ENCODE peak calls at places on chromosomes 2 and 18, in five cellular contexts. W is HepG2, O is tibial nerve, A is ovary, L is transverse colon. N is an unnamed sample. For H3K4me1, the result is how much of the 10 kb centered on the place peaks cover.

GRCh38 chr18:10170375-10170774 is 256.6 kb downstream of the VAPA start:
- DNase-seq in W (no peak), O (no peak), A (no peak), L (no peak), N (no peak)

GRCh38 chr18:79525556-79526467 is 130.1 kb downstream of the NFATC1 start:
- DNase-seq in L (peak), A (peak), W (no peak), O (peak), N (peak)

GRCh38 chr2:141728886-141729285 is 401.9 kb downstream of the LRP1B start:
- DNase-seq in O (no peak), L (no peak), A (no peak), W (no peak), N (no peak)

GRCh38 chr2:172234716-172235661 is 132.3 kb upstream of the DLX2 start:
- DNase-seq in W (peak), L (peak), A (no peak), O (no peak), N (no peak)

GRCh38 chr2:144402282-144402681 is 117.6 kb downstream of the ZEB2 start:
- DNase-seq in A (peak), O (no peak), L (no peak), W (no peak), N (no peak)

GRCh38 chr2:209368924-209369323 is 54.9 kb upstream of the MAP2 start:
- DNase-seq in W (peak), A (no peak), O (no peak), L (peak), N (no peak)

GRCh38 chr2:238231251-238231793 is 8.5 kb downstream of the HES6 start:
- DNase-seq in L (peak), W (no peak), A (peak), O (peak), N (peak)

GRCh38 chr2:160375802-160376469 is 117.7 kb downstream of the RBMS1 start:
- DNase-seq in O (no peak), L (no peak), W (no peak), A (no peak), N (no peak)

GRCh38 chr2:238166391-238167343 is 7.9 kb downstream of the ERFE start:
- DNase-seq in O (no peak), A (no peak), L (no peak), W (no peak), N (no peak)

GRCh38 chr2:182077451-182078142 is 91.9 kb downstream of the PPP1R1C start:
- DNase-seq in W (peak), O (no peak), L (peak), A (no peak), N (no peak)

GRCh38 chr2:238573065-238573778 is 146.5 kb downstream of the ASB1 start:
- DNase-seq in A (no peak), W (peak), L (no peak), O (no peak), N (no peak)

GRCh38 chr18:40708726-40709125 is 1246.3 kb upstream of the PIK3C3 start:
- DNase-seq in W (no peak), O (no peak), L (no peak), A (no peak), N (no peak)

GRCh38 chr18:21468514-21469164 is 131.9 kb downstream of the ESCO1 start:
- DNase-seq in O (no peak), A (no peak), W (no peak), L (no peak), N (no peak)

GRCh38 chr2:64943387-64944150 is 45.6 kb upstream of the SLC1A4 start:
- DNase-seq in O (no peak), W (peak), A (peak), L (no peak), N (peak)

GRCh38 chr2:230779141-230779523 is 66.5 kb downstream of the CAB39 start:
- DNase-seq in W (no peak), L (no peak), A (no peak), O (no peak), N (no peak)
- H3K4me1 ChIP-seq in W (under half), L (under half), A (under half), O (under half), N (half or more)

GRCh38 chr2:231661422-231662027 is 46.8 kb upstream of the PTMA start:
- DNase-seq in L (no peak), W (no peak), O (no peak), A (no peak), N (no peak)

GRCh38 chr2:231663458-231664290 is 44.7 kb upstream of the PTMA start:
- DNase-seq in W (no peak), O (no peak), L (no peak), A (no peak), N (no peak)

GRCh38 chr2:231660860-231661259 is 47.5 kb upstream of the PTMA start:
- DNase-seq in O (no peak), W (peak), L (no peak), A (no peak), N (no peak)

GRCh38 chr2:231662811-231663457 is 45.4 kb upstream of the PTMA start:
- DNase-seq in O (no peak), W (no peak), A (no peak), L (no peak), N (no peak)

DNA sequence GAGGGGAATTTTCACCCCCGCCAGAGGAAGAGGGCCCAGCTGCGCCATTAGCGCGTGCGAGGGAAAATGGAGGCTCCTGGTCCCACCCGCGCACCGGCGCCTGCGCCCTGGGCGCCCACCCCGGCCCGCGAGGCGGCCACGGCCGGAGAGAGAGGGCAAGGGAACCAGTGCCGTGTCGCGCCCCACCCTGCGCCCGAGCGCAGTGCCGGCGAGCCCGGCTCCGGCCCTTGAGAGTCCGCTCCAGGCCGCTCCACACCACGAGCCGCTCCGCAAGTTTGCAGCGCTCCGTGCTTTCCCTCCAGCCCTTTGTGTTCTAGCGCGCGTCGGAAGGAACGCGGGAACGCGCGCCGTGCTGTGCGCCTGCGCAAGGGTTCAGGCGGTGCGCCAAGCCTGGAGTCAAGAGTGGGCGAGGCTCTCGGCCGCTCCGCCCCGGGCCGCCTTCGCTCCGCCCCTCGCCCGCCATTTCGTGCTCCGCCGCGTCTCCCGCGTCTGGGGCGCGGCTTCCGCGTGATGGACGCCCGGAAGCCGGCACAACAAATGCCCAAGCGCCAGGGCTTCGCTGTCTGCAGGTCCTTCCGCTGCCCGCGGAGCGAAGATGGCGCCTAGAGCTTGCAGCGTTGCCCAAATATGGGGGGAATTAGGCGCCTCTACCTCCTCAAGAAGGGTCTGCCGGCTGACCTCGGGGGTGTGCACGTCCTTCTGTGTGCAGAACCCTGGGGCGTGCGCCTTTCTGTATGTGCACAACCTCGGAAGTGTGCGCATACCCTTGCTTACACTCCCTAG is 46.1 kb upstream of the PTMA start:
- DNase-seq in O (peak), A (peak), L (peak), W (no peak), N (peak)
- TF ChIP-seq EP300 in O (peak), A (peak), L (no peak), W (no peak), N (no peak)

GRCh38 chr2:54591551-54591950 is 131.9 kb upstream of the EML6 start:
- DNase-seq in O (no peak), W (no peak), A (no peak), L (no peak), N (no peak)
- H3K4me1 ChIP-seq in O (under half), W (half or more), A (under half), L (under half), N (under half)

GRCh38 chr2:98909381-98910211 is 26.4 kb downstream of the CRACDL start:
- DNase-seq in A (peak), O (no peak), W (peak), L (peak), N (no peak)
- TF ChIP-seq EP300 in A (no peak), O (no peak), W (no peak), L (no peak), N (no peak)

GRCh38 chr2:128416366-128416765 is 97.7 kb upstream of the HS6ST1 start:
- DNase-seq in O (no peak), W (no peak), L (no peak), A (no peak), N (no peak)
- H3K4me1 ChIP-seq in O (under half), W (under half), L (under half), A (under half), N (under half)

DNA sequence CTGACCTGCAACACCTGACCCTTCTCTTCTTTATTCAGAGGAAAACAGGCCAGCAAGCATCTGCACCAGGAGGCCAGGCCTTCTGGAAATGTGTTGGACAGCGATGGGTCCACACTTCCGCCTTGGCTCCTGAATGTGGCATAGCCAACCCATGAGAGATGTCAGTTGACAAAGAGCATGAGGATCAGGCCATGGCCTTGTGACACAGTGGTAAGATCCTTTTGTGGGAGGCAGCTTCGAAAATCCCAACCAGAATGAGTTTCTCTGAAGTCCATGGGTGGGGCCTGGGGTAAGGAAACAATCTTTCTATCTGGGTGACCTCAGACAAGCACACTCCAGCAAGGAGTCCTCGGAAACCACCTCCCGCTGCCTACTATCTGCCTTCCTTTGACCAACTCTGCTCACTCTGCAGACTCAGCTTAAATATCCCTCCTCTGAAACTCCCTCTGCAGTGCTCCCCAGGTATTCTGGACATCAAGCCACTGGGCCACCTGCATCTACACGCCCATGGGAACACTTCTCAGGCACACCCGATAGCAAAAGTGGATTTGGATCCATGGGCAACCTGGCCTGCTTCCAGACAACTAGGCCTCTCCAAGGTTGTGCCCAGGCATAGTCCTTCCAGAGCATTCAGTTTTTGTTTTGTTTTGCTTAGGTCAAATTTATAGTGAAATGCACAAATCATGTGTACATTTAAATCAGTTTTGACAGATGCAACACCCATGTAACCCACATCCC is 3.6 kb upstream of the SH2D6 start:
- DNase-seq in L (no peak), A (no peak), O (no peak), W (no peak), N (no peak)
- TF ChIP-seq EP300 in L (no peak), A (no peak), O (no peak), W (no peak), N (no peak)

GRCh38 chr2:142869461-142870106 is 7.9 kb upstream of the KYNU start:
- DNase-seq in A (no peak), L (no peak), W (peak), O (no peak), N (no peak)

GRCh38 chr2:142872900-142873724 is 4.4 kb upstream of the KYNU start:
- DNase-seq in W (peak), A (no peak), L (no peak), O (no peak), N (no peak)

GRCh38 chr2:142873850-142874287 is 3.6 kb upstream of the KYNU start:
- DNase-seq in A (no peak), O (no peak), W (no peak), L (no peak), N (no peak)

GRCh38 chr2:142870516-142870915 is 6.9 kb upstream of the KYNU start:
- DNase-seq in W (peak), A (no peak), L (no peak), O (no peak), N (no peak)

DNA sequence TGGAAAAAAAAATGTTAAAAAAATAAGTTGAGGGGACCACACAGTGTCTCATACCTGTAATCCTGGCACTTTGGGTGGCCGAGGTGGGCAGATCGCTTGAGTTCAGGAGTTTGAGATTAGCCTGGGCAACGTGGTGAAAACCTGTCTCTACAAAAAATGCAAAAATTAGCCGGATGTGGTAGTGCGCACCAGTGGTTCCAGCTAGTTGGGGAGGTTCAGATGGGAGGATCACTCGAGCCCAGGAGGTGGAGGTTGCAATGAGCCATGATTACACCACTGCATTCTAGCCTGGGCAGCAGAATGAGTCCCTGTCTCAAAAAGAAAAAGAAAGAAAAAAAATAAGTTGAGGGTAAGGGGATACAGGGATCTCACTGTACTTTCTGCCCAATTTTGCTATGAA is 6.1 kb upstream of the KYNU start:
- DNase-seq in A (no peak), O (no peak), L (no peak), W (no peak), N (no peak)
- H3K4me1 ChIP-seq in A (under half), O (under half), L (under half), W (half or more), N (under half)

GRCh38 chr2:178859760-178860159 is 52.5 kb upstream of the TTN start:
- DNase-seq in L (no peak), O (no peak), A (no peak), W (no peak), N (no peak)
- TF ChIP-seq EP300 in L (no peak), O (no peak), A (no peak), W (no peak), N (no peak)

DNA sequence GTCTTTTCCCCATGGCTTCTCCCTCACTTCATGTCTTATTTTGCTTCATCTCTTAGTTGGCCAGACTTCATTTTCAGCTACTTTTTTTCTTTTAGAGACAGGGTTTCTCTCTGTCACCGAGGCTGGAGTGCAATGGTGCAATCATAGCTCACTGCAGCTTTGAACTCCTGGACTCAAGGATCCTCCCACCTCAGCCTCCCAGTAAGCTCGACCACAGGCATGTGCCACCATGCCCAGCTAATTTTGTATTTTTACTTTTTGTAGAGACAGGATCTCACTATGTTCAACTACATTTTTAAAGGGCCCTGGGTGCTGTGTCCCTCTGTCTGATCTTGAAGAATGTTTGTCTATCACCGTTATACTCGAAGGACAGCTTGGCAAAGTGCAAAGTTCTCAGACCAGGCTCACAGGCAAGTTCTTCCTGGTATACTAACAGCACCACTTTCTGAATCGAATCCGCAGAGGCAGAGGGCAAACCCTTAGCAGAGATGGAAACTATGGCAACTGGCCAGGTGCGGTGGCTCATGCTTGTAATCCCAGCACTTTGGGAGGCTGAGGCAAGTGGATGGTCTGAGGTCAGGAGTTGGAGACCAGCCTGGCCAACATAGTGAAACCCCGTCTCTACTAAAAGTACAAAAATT is 60.9 kb downstream of the SOWAHC start:
- DNase-seq in W (peak), O (no peak), A (no peak), L (peak), N (no peak)
- H3K4me1 ChIP-seq in W (half or more), O (under half), A (under half), L (under half), N (under half)

DNA sequence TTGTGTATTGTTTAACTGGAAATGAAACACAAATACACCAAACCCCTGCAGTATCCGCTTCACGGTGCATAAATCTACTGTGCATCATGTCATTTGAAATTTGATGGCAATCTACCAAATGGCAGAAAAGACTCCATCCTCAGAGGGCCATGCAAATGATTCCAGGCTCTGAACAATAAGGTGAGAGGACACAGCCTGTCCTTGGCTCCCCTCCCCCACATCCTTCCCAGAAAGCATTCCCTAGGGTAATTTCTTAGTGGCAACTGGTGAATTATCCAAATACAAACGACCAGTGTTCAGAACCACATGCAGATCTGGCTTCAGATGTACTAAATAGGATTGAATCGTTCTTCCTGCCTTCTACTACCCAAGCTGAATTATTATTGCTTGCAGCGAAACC is 80.6 kb downstream of the ADCYAP1 start:
- DNase-seq in L (no peak), W (no peak), O (no peak), A (no peak), N (no peak)
- TF ChIP-seq EP300 in L (no peak), W (no peak), O (no peak), A (no peak), N (no peak)